ENCODE peak calls at places on chromosomes 2 and 18, in eight cellular contexts. H is neural progenitor cell; V is upper lobe of right lung; Z is WTC11; L is MCF 10A; S is CD4-positive, alpha-beta T cell; G is glutamatergic neuron; J is cardiac fibroblast. E is an unnamed sample.

GRCh38 chr2:214904176-214904575 is 94.7 kb upstream of the BARD1 start:
- DNase-seq in J (no peak), G (no peak), S (no peak), V (no peak), Z (no peak), L (no peak), H (no peak), E (no peak)

GRCh38 chr2:109700680-109701274 is 86.6 kb downstream of the SOWAHC start:
- DNase-seq in Z (no peak), L (no peak), S (no peak), G (no peak), V (no peak), J (no peak), H (no peak), E (no peak)

GRCh38 chr2:5484868-5485267 is 207.3 kb upstream of the SOX11 start:
- DNase-seq in Z (no peak), V (no peak), J (no peak), G (no peak), H (no peak), L (no peak), S (no peak), E (no peak)

GRCh38 chr2:4501525-4501924 is 798.1 kb downstream of the DCDC2C start:
- DNase-seq in G (no peak), Z (no peak), L (no peak), S (no peak), V (no peak), H (no peak), J (no peak), E (no peak)

GRCh38 chr2:163878718-163879117 is 142.9 kb upstream of the FIGN start:
- DNase-seq in J (peak), S (no peak), V (no peak), Z (peak), H (peak), G (peak), L (peak), E (no peak)

GRCh38 chr2:152166633-152167032 is 8.9 kb downstream of the STAM2 start:
- DNase-seq in H (no peak), J (peak), Z (no peak), L (no peak), G (no peak), V (no peak), S (no peak), E (no peak)

GRCh38 chr2:152176113-152176714 is 651 bp upstream of the STAM2 start:
- DNase-seq in G (no peak), V (no peak), S (no peak), J (no peak), L (no peak), H (no peak), Z (no peak), E (no peak)

GRCh38 chr18:64663086-64663485 is 514.2 kb upstream of the LINC00305 start:
- DNase-seq in J (no peak), G (no peak), L (no peak), H (no peak), V (no peak), Z (no peak), S (no peak), E (no peak)

GRCh38 chr2:207154556-207155179 is 11.1 kb downstream of the KLF7 start:
- DNase-seq in Z (no peak), V (no peak), H (no peak), G (no peak), J (no peak), L (no peak), S (no peak), E (no peak)

GRCh38 chr2:5696741-5697521 is 4.7 kb downstream of the SOX11 start:
- DNase-seq in J (peak), Z (peak), V (no peak), L (no peak), H (peak), S (no peak), G (peak), E (no peak)

GRCh38 chr2:157307021-157307420 is 18.6 kb downstream of the ERMN start:
- DNase-seq in G (no peak), S (no peak), J (no peak), V (no peak), L (no peak), Z (no peak), H (no peak), E (no peak)

GRCh38 chr2:20141056-20141762 is 83.7 kb downstream of the SDC1 start:
- DNase-seq in H (no peak), V (peak), Z (no peak), G (no peak), S (no peak), J (peak), L (peak), E (no peak)

GRCh38 chr2:223563462-223563861 is 38.7 kb downstream of the SCG2 start:
- DNase-seq in J (peak), Z (no peak), L (peak), S (no peak), H (no peak), V (no peak), G (no peak), E (no peak)

GRCh38 chr2:237982039-237982725 is 15.4 kb downstream of the UBE2F start:
- DNase-seq in L (no peak), J (no peak), S (no peak), V (no peak), H (no peak), Z (no peak), G (no peak), E (no peak)

GRCh38 chr2:84481702-84482101 is 22.6 kb upstream of the SUCLG1 start:
- DNase-seq in G (no peak), L (peak), V (no peak), S (peak), H (no peak), J (peak), Z (no peak), E (no peak)

GRCh38 chr2:15930589-15931513 is 9.5 kb upstream of the MYCN start:
- DNase-seq in S (no peak), J (no peak), H (no peak), Z (no peak), L (no peak), V (no peak), G (no peak), E (no peak)

GRCh38 chr2:46009315-46009714 is 287.9 kb upstream of the EPAS1 start:
- DNase-seq in H (no peak), Z (no peak), S (no peak), V (no peak), G (no peak), L (no peak), J (no peak), E (no peak)
- TF ChIP-seq CTCF in H (no peak), Z (no peak), S (no peak), V (no peak), G (no peak), L (no peak), J (no peak), E (no peak)

DNA sequence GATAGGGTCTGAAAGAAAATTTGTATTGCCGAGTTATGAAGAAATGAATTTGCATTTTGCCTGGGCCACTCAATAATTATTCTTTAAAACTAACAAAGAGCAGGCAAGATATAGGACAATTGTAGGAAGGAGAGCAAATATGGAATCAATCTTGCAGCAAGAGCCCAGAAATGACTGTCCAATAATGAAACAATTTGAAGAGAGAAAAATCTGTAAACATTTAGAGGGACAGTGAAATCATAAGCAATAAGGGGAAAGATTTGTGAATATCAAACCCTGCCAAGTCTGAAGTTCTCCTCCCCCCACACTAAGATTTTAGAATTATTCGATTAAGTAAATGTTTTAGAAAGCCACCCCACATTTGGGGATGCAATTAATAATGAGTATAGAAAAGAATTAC is 377.4 kb downstream of the SETBP1 start:
- DNase-seq in L (no peak), V (no peak), S (no peak), H (no peak), G (no peak), J (no peak), Z (no peak), E (no peak)
- TF ChIP-seq CTCF in L (no peak), V (no peak), S (no peak), H (no peak), G (no peak), J (no peak), Z (no peak), E (no peak)

DNA sequence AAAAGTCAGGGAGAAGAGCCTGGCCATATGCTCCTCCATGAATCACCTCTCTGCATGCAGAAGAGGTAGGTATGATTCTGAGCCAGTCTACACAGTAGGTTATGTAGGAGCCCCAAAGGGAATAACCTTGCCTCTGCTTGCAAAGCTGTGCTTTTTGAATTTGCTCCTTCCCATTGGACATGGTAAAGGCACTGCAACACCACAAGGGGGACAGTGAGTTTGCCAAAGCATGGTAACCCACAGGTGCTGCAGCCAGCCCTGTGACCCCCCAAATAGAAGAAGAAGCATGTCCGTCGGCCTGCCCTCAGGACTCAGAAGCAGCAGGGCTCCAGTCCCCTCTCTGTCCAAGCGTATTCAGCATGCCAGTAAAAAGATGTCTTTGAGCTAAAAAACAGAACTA is 51.0 kb upstream of the BCL2L11 start:
- DNase-seq in L (peak), Z (no peak), H (no peak), S (no peak), G (no peak), J (no peak), V (no peak), E (no peak)
- TF ChIP-seq CTCF in L (no peak), Z (peak), H (peak), S (no peak), G (no peak), J (no peak), V (no peak), E (no peak)

DNA sequence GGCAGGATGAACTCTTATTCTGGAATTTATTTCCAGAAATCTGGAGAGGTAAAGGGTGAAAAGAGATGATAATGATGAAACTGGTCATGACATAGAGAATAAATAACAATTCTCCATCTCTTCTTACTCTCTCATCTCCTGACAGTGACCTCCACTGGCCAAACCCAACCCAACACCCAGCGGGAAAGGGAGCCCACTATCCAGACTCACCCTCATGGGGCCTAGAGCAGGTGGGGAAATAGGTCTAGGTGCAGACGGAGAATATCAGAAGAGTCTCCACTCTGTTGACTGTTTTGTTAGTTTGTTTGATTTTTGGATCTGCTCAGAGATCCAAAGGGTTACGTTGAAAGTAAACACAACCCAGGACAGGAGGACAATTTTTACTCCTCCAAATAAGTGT is 263.2 kb upstream of the PARD3B start:
- DNase-seq in L (no peak), Z (no peak), J (no peak), S (no peak), H (no peak), G (no peak), V (no peak), E (no peak)
- TF ChIP-seq CTCF in L (no peak), Z (no peak), J (no peak), S (no peak), H (no peak), G (no peak), V (no peak), E (no peak)

DNA sequence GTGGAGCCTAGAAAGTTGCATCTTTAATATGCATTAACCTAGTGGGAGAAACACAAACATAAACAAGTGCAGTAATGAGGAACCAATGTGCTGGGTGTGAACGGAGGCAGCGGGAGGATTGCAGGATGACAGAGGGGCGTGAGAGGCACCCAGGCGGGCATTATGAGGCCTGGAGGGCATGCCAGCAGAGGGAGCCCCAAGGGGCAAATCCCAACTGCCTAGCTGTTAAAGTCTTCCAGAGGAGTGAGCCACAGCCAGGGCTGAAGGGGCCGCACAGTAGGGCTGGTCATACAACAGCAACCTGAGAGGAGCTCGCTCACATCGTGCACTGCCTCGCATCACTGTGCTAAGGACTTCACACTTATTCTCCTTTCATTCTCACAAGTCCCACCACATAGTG is 13.3 kb upstream of the PRELID3A start:
- DNase-seq in L (peak), S (no peak), G (no peak), J (no peak), V (peak), Z (peak), H (peak), E (no peak)
- TF ChIP-seq CTCF in L (peak), S (peak), G (no peak), J (peak), V (peak), Z (no peak), H (peak), E (no peak)

GRCh38 chr2:766255-766654 is 89.0 kb upstream of the TMEM18 start:
- DNase-seq in V (no peak), Z (no peak), G (no peak), J (no peak), S (no peak), L (no peak), H (no peak), E (no peak)

GRCh38 chr2:769771-770170 is 92.6 kb upstream of the TMEM18 start:
- DNase-seq in G (no peak), Z (no peak), V (no peak), J (no peak), L (no peak), S (no peak), H (no peak), E (no peak)

GRCh38 chr2:767440-767839 is 90.2 kb upstream of the TMEM18 start:
- DNase-seq in L (no peak), H (no peak), J (no peak), G (no peak), Z (no peak), S (no peak), V (no peak), E (no peak)

GRCh38 chr2:767944-768343 is 90.7 kb upstream of the TMEM18 start:
- DNase-seq in S (no peak), Z (no peak), J (no peak), H (no peak), V (no peak), G (no peak), L (no peak), E (no peak)

GRCh38 chr2:768484-768883 is 91.3 kb upstream of the TMEM18 start:
- DNase-seq in Z (no peak), J (no peak), L (no peak), G (no peak), H (no peak), V (no peak), S (no peak), E (no peak)
- TF ChIP-seq CTCF in Z (no peak), J (no peak), L (no peak), G (no peak), H (no peak), V (no peak), S (no peak), E (no peak)

DNA sequence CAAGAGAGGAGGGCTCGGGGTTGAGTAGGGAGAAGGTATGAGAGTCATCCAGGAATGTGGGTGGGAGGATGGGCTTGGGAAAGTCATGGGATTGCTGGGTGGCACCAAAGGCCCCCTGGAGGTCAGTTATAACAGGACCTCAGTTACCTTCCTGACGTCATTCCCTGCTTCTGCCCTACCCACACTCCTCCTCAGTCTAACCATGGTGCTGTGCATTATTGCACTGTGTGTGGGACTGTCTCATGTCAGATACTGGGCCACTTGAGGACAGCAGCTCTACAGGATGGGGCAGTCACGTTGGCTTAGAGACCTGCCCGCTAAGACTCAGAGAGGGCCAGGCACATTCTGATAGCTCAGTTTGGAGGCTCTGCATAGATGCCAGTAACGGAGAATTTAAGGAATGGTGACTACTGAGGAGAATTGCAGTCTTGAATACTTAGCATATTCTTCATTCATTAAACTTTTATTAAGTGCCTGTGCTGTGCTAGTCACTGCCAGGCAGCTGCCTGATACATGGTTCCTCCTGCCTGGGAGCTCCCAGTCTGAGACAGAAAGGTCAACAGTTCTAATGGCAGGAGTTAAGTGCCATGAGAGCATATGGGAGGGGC is 90.5 kb downstream of the LAMA3 start:
- DNase-seq in L (peak), S (no peak), G (no peak), Z (peak), J (peak), V (no peak), H (no peak), E (no peak)
- TF ChIP-seq CTCF in L (no peak), S (no peak), G (no peak), Z (no peak), J (no peak), V (no peak), H (no peak), E (no peak)

E was measured in activated B cell treated with CpG ODN at 0.5 μM for 24 hours.